ENCODE peak calls at places on chromosome 4, in seven cellular contexts. J, E, K, U, T, N and A are unnamed samples.

GRCh38 chr4:44965446-44966095 is 239.2 kb upstream of the GNPDA2 start:
- DNase-seq in N (no peak), K (no peak), E (no peak), J (no peak), U (no peak), T (no peak), A (no peak)

GRCh38 chr4:153188966-153189801 is 15.1 kb upstream of the TRIM2 start:
- DNase-seq in U (no peak), T (no peak), J (peak), N (no peak), E (peak), K (no peak), A (no peak)

GRCh38 chr4:149211961-149212360 is 603.7 kb downstream of the IQCM start:
- DNase-seq in T (no peak), K (no peak), N (no peak), J (no peak), E (no peak), U (no peak), A (no peak)

GRCh38 chr4:107392951-107393350 is 327.1 kb downstream of the PAPSS1 start:
- DNase-seq in E (peak), J (no peak), K (no peak), N (no peak), T (no peak), U (no peak), A (peak)

GRCh38 chr4:54423066-54423465 is 194.0 kb downstream of the PDGFRA start:
- DNase-seq in N (no peak), K (no peak), T (no peak), E (no peak), J (no peak), U (no peak), A (no peak)

GRCh38 chr4:165635261-165635838 is 237.7 kb upstream of the TLL1 start:
- DNase-seq in U (no peak), T (no peak), K (no peak), J (no peak), N (no peak), E (no peak), A (no peak)

GRCh38 chr4:118351851-118352827 is 664 bp downstream of the PRSS12 start:
- DNase-seq in T (no peak), E (no peak), N (no peak), U (peak), K (peak), J (peak), A (peak)

GRCh38 chr4:43112139-43112538 is 219.6 kb downstream of the GRXCR1 start:
- DNase-seq in J (no peak), U (no peak), N (no peak), K (no peak), T (no peak), E (no peak), A (no peak)

GRCh38 chr4:181030961-181031360 is 1212.2 kb upstream of the TENM3 start:
- DNase-seq in N (no peak), E (no peak), J (no peak), T (no peak), U (no peak), K (no peak), A (peak)

GRCh38 chr4:157713342-157713741 is 459.5 kb downstream of the GASK1B start:
- DNase-seq in N (no peak), J (no peak), K (no peak), U (no peak), T (no peak), E (no peak), A (no peak)

GRCh38 chr4:138199568-138200235 is 42.4 kb downstream of the SLC7A11 start:
- DNase-seq in T (no peak), N (peak), E (no peak), J (peak), U (no peak), K (no peak), A (no peak)

GRCh38 chr4:13966241-13967195 is 339.0 kb upstream of the BOD1L1 start:
- DNase-seq in K (no peak), J (no peak), U (no peak), N (peak), E (no peak), T (no peak), A (no peak)

GRCh38 chr4:31020363-31020762 is 300.2 kb downstream of the PCDH7 start:
- DNase-seq in K (no peak), T (no peak), U (no peak), N (no peak), E (no peak), J (no peak), A (no peak)

GRCh38 chr4:8579526-8580320 is 469 bp upstream of the GPR78 start:
- DNase-seq in U (no peak), J (no peak), T (no peak), K (no peak), E (no peak), N (no peak), A (peak)

GRCh38 chr4:8582016-8582415 is 1.8 kb downstream of the GPR78 start:
- DNase-seq in E (no peak), N (no peak), T (no peak), J (no peak), K (no peak), U (no peak), A (peak)

GRCh38 chr4:8581094-8581861 is 1.1 kb downstream of the GPR78 start:
- DNase-seq in J (no peak), T (no peak), K (no peak), U (no peak), E (no peak), N (no peak), A (peak)

GRCh38 chr4:8578717-8579116 is 1.5 kb upstream of the GPR78 start:
- DNase-seq in T (no peak), E (no peak), N (no peak), U (no peak), J (no peak), K (no peak), A (peak)

GRCh38 chr4:8580321-8581093 is at the start of gene GPR78:
- DNase-seq in T (peak), J (peak), U (no peak), N (peak), E (no peak), K (no peak), A (peak)
- H3K27ac ChIP-seq in T (no peak), J (no peak), U (no peak), N (no peak), E (no peak), K (no peak), A (no peak)

GRCh38 chr4:179664628-179665027 is 2222.4 kb upstream of the AGA start:
- DNase-seq in J (no peak), N (no peak), T (no peak), U (no peak), K (no peak), E (no peak), A (no peak)
- H3K4me3 ChIP-seq in J (no peak), N (no peak), T (no peak), U (no peak), K (no peak), E (no peak), A (no peak)

DNA sequence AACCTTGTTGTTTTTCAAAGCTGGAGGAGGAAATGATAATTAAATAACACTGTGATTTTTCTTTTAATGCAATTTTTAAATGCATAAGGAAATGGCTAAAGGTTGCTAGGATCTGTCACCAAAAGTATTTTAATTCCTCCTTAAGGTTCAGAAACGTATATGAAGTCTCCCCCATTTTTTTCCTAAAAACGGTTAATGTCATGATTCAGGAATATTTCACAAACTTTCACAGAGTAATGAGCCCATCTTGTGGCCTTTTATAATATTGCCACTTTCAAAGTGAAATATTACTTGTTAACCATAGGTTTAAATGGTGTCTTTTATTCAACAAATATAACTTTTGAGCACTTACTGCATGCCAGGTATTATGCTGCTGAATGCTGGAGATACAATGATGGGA is 99.5 kb upstream of the USP38 start:
- DNase-seq in N (peak), T (no peak), K (no peak), J (no peak), E (no peak), U (no peak), A (no peak)
- TF ChIP-seq CTCF in N (no peak), T (peak), K (peak), J (no peak), E (peak), U (no peak), A (peak)

GRCh38 chr4:119543187-119543586 is 85.4 kb downstream of the PDE5A start:
- DNase-seq in N (no peak), E (no peak), U (no peak), J (no peak), K (no peak), T (no peak), A (no peak)
- H3K27ac ChIP-seq in N (no peak), E (peak), U (no peak), J (no peak), K (no peak), T (peak), A (no peak)

GRCh38 chr4:22695917-22696316 is 3.2 kb downstream of the GBA3 start:
- DNase-seq in E (no peak), J (no peak), T (no peak), K (peak), N (no peak), U (no peak), A (no peak)

GRCh38 chr4:22688236-22688635 is 4.5 kb upstream of the GBA3 start:
- DNase-seq in U (no peak), N (no peak), K (no peak), J (no peak), E (no peak), T (no peak), A (no peak)

GRCh38 chr4:22695011-22695410 is 2.3 kb downstream of the GBA3 start:
- DNase-seq in U (no peak), T (no peak), E (no peak), K (no peak), J (no peak), N (no peak), A (no peak)

GRCh38 chr4:22689428-22689827 is 3.3 kb upstream of the GBA3 start:
- DNase-seq in E (no peak), U (no peak), T (no peak), N (no peak), K (no peak), J (no peak), A (no peak)

GRCh38 chr4:22692736-22693135 is at the start of gene GBA3:
- DNase-seq in K (peak), J (no peak), T (no peak), E (no peak), N (no peak), U (no peak), A (no peak)
- H3K4me3 ChIP-seq in K (peak), J (no peak), T (no peak), E (no peak), N (no peak), U (no peak), A (no peak)

DNA sequence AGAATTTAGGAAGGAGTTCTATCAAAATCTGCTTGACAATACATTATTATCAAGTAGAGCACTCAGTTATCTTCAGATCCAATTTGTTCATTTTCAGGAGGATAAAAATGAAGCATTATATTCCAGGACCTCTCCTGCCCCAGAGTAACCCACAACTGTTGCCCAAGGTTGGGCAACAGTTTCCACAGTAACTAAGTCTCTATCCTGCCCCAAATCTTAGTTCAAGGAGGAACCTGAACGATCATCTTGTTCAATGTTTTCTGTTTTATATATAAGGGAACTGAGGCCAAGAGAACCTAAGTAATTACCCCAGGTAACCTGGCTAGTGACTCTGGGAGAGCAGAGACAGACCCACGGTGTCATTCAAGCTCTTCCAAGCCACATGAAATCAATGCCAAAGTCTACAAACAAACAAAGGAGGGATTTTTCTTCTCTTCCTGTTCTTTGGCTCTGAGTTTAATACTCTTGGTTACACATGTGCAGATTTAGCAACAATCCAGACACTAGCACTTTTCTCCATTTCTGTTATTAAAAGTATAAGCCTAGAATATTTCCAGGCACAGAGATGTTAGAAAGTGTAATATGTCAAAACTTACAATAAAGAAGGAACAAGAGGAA is 105.6 kb downstream of the C4orf51 start:
- DNase-seq in J (no peak), U (no peak), E (no peak), N (no peak), T (no peak), K (no peak), A (no peak)
- TF ChIP-seq CTCF in J (no peak), U (no peak), E (no peak), N (no peak), T (no peak), K (no peak), A (no peak)

GRCh38 chr4:23884731-23885130 is 5.1 kb downstream of the PPARGC1A start:
- DNase-seq in E (no peak), N (no peak), T (no peak), J (no peak), K (no peak), U (no peak), A (no peak)

GRCh38 chr4:23882976-23883531 is 6.8 kb downstream of the PPARGC1A start:
- DNase-seq in T (no peak), U (no peak), K (no peak), J (no peak), N (no peak), E (no peak), A (no peak)

GRCh38 chr4:23881674-23882337 is 8.0 kb downstream of the PPARGC1A start:
- DNase-seq in T (no peak), U (no peak), K (peak), N (no peak), J (no peak), E (no peak), A (no peak)

GRCh38 chr4:23885943-23886590 is 3.8 kb downstream of the PPARGC1A start:
- DNase-seq in T (no peak), J (no peak), E (no peak), U (no peak), K (no peak), N (no peak), A (no peak)

DNA sequence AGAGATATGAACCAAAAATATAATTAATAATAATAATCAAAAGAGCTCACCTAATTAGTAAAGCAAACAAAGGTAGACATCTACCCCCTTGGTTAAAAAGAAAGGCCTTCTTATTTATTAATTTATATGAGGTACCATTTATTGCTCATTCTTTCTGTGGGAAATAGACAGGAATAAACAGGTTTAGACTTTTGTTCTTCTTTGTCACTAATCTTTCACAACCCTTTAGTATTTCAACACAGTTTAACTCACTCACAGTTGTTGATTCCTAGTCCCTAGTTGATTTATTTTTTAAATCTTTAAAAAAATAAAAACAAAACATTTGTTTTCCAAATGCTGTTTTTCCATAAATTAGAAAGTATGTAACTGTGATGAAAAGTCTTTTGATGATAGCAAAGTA is 5.6 kb downstream of the PPARGC1A start:
- DNase-seq in N (no peak), E (no peak), T (no peak), U (no peak), K (no peak), J (no peak), A (no peak)
- H3K27ac ChIP-seq in N (no peak), E (no peak), T (peak), U (peak), K (peak), J (no peak), A (peak)

DNA sequence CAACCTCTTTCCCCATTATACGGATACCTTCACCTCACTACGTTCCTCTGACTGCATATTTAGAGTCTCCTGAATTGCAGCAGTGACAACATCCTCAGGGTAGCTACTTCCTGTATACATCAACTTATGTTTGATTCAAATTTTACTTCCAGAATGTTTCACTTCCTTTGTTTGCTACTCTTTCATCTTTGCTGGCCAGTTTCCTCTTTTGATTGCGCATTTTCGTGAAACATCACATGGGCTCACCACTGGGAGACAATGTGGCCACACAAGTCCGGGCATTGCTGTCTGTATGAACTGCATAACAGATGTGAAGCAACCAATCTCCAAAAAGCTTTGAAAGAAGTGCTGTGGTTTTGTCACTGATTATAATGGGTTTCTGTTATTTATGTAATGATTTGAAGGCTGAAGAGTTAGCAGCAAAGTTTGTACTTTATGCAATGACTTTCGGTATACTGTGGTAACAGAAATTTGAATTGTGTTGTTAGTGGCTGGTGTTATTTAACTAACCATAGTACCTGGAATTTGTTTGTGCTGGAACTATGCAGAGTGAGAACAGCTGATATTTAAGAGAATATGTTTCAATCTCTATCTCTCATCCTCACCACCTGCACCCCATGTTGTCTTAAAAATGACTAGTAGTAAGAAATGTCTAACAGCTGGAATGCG is 7.4 kb downstream of the SNCA start:
- DNase-seq in K (no peak), U (no peak), N (no peak), J (no peak), E (peak), T (no peak), A (no peak)
- H3K4me3 ChIP-seq in K (no peak), U (no peak), N (no peak), J (no peak), E (no peak), T (no peak), A (no peak)

GRCh38 chr4:122309988-122310626 is 68.7 kb upstream of the ADAD1 start:
- DNase-seq in T (no peak), E (no peak), N (no peak), U (no peak), K (no peak), J (no peak), A (no peak)
- TF ChIP-seq CTCF in T (peak), E (no peak), N (no peak), U (no peak), K (peak), J (peak), A (peak)